ENCODE peak calls at places on chromosomes 12 and 14, in eight cellular contexts. N is neural progenitor cell, O is MM.1S, P is dorsolateral prefrontal cortex, H is heart left ventricle, Z is GM20000, F is colonic mucosa, R is HFFc6. X is an unnamed sample.

GRCh38 chr14:65237023-65237814 is 134.9 kb upstream of the MAX start:
- DNase-seq in Z (no peak), F (no peak), R (peak), O (no peak), H (no peak), N (no peak), P (no peak), X (no peak)

GRCh38 chr12:128228581-128228980 is 38.4 kb upstream of the TMEM132C start:
- DNase-seq in P (no peak), N (no peak), O (no peak), H (no peak), R (no peak), F (no peak), Z (no peak), X (no peak)

GRCh38 chr12:53777412-53777811 is 25.6 kb upstream of the CISTR start:
- DNase-seq in F (no peak), H (no peak), N (no peak), Z (no peak), P (no peak), R (no peak), O (no peak), X (no peak)

GRCh38 chr12:132488127-132489077 is 1.5 kb upstream of the FBRSL1 start:
- DNase-seq in H (peak), Z (no peak), N (peak), O (no peak), R (no peak), P (no peak), F (peak), X (no peak)

GRCh38 chr12:131087302-131087818 is 133.7 kb downstream of the ADGRD1 start:
- DNase-seq in F (no peak), O (no peak), H (peak), N (no peak), Z (no peak), R (no peak), P (peak), X (no peak)

GRCh38 chr14:73142216-73142615 is 5.9 kb downstream of the PSEN1 start:
- DNase-seq in P (no peak), R (no peak), F (no peak), H (no peak), Z (peak), N (no peak), O (peak), X (no peak)

GRCh38 chr12:57632898-57633825 is at the start of gene B4GALNT1:
- DNase-seq in P (peak), Z (peak), N (peak), O (peak), F (peak), R (peak), H (peak), X (peak)

GRCh38 chr12:121538699-121539061 is 42.1 kb downstream of the KDM2B start:
- DNase-seq in N (no peak), R (no peak), P (no peak), F (peak), H (peak), O (peak), Z (no peak), X (no peak)

GRCh38 chr14:61247935-61248334 is 33.2 kb downstream of the TMEM30B start:
- DNase-seq in H (no peak), P (no peak), O (no peak), N (no peak), F (no peak), Z (no peak), R (peak), X (no peak)

GRCh38 chr14:41549282-41549681 is 57.4 kb upstream of the LRFN5 start:
- DNase-seq in N (no peak), Z (no peak), H (no peak), P (no peak), F (no peak), O (no peak), R (no peak), X (no peak)

DNA sequence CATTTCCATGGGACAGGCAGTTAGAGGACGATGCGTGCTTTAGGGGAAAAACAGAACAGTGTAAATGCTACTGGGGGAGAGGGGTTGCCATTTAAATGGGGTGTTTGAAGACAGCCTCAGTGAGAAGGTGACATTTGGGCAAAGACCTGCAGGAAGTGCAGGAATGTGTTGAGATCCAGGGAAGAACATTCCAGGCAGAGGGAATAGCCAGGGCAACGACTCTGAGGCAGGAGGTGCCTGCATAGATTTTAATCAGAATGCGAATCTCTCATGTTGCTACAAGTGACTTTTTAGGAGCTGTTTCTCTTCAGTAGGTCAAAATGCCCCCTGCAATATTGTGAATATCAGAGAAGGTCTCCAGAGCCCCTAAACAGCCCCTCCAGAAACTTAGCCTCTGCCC is 7.6 kb upstream of the SCARB1 start:
- DNase-seq in F (no peak), R (no peak), H (no peak), P (no peak), N (no peak), Z (no peak), O (no peak), X (no peak)
- TF ChIP-seq CTCF in F (no peak), R (no peak), H (no peak), P (no peak), N (no peak), Z (no peak), O (no peak), X (no peak)

GRCh38 chr12:126139355-126139754 is 1074.1 kb downstream of the AACS start:
- DNase-seq in H (no peak), F (no peak), R (no peak), O (no peak), Z (no peak), P (no peak), N (no peak), X (no peak)
- TF ChIP-seq CTCF in H (no peak), F (no peak), R (peak), O (peak), Z (no peak), P (no peak), N (peak), X (peak)

DNA sequence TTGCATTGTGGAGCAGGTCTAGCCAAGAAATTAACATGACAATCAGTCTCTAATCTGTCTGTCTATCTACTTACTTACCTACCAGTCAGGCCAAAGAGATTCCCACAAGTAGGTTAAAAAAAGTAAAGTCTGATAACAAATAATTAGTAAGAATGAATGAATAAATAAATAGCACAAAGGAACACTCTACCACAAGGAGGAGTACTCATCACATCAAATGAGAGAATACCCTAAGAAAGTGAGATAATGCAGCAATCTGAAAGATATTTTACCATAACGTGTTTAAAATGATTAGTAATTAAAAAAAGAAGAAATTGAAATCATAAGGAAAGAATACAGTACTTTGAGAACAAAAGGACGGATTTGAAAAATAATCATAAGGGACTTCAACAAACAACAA is 187.2 kb downstream of the SYNE2 start:
- DNase-seq in Z (no peak), F (no peak), R (no peak), P (no peak), O (no peak), H (no peak), N (no peak), X (no peak)
- TF ChIP-seq CTCF in Z (no peak), F (no peak), R (peak), P (no peak), O (no peak), H (no peak), N (peak), X (no peak)

DNA sequence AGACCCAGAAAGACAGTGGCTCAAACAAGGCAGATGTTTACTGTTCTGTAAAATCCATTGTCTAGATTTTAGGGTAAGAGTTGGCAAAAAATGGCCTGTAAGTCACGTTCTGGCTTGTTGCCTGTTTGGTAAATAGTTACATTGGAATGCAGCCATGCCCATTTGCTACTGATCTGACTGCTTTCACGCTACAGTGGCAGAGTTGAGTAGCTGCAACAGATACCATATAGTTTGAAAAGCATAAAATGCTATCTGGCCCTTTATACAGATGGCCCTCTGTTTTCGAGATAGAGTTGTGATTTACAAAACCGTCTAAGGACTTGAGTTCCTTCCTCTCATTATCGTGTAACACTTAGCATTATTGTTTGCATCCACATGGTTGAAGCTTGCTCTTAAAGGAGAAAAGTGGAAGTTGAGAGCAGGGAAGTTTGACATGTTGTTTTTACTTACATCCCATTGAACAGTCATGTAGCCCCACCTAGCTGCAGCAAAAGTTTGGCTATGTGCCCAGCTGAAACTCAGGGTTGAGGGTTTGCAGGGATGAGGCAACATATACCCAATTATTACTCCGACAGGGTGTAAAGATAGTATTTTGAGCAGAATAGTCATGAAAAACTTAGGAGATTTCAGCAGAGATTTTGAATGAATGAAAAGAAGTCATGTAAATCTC is 11.3 kb upstream of the SCFD1 start:
- DNase-seq in R (peak), H (no peak), F (peak), Z (peak), P (no peak), O (no peak), N (no peak), X (no peak)
- TF ChIP-seq CTCF in R (peak), H (no peak), F (peak), Z (peak), P (peak), O (no peak), N (peak), X (no peak)

DNA sequence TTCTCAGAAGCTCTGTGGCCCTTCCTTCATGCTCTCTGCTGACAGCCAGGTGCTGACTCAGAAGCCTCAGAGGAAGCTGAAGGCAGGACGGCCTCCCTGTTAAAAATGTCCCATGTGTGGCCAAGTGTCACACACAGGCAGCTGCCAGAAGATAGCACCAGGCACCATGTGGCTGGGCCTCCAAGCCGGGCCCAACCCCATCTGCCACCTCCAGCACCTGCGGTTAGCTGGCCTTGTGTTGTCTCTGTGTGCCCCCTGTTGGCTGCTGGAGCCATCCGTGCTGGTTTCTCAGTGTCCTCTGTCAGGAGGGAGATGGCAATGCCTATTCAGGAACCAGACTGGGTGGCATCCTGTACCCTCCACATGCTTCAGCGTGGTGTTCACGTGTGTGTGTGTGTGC is 63.2 kb downstream of the TSPAN11 start:
- DNase-seq in Z (peak), P (no peak), R (peak), F (peak), N (peak), O (peak), H (no peak), X (peak)
- TF ChIP-seq CTCF in Z (no peak), P (no peak), R (peak), F (no peak), N (peak), O (peak), H (no peak), X (peak)

GRCh38 chr14:51977075-51977474 is 12.3 kb upstream of the RTRAF start:
- DNase-seq in F (no peak), Z (no peak), H (no peak), O (no peak), P (no peak), R (no peak), N (no peak), X (no peak)

GRCh38 chr14:51978566-51979398 is 10.6 kb upstream of the RTRAF start:
- DNase-seq in F (peak), Z (peak), R (peak), P (peak), O (peak), N (peak), H (peak), X (peak)

GRCh38 chr14:51981218-51981854 is 8.0 kb upstream of the RTRAF start:
- DNase-seq in O (no peak), H (no peak), N (no peak), F (no peak), P (no peak), R (no peak), Z (peak), X (no peak)

DNA sequence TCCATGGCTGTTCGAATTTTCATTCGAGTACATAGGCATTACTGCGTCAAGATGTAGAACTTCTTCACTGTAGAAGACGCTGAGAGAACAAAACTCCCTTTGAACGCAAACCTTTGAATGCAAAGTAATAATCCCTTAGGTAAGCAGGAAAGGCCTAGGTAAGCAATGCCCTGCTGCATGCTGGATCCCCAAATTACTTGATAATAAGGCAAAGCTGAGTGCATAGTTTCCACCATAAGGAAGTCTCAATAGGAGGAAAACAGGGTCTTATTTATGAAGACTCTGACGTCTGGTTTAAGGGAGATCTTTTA is 10.0 kb upstream of the RTRAF start:
- DNase-seq in O (no peak), N (no peak), R (no peak), F (no peak), Z (no peak), P (no peak), H (no peak), X (no peak)
- TF ChIP-seq CTCF in O (no peak), N (no peak), R (peak), F (peak), Z (no peak), P (no peak), H (no peak), X (peak)

GRCh38 chr14:82052778-82053177 is 519.1 kb upstream of the SEL1L start:
- DNase-seq in Z (no peak), P (no peak), O (no peak), R (no peak), H (no peak), N (no peak), F (no peak), X (no peak)
- TF ChIP-seq CTCF in Z (no peak), P (no peak), O (no peak), R (no peak), H (no peak), N (no peak), F (no peak), X (no peak)

GRCh38 chr12:49131051-49131972 is at the start of gene TUBA1B:
- DNase-seq in P (peak), O (peak), F (peak), R (peak), Z (peak), N (peak), H (peak), X (peak)
- TF ChIP-seq CTCF in P (no peak), O (no peak), F (no peak), R (no peak), Z (no peak), N (no peak), H (no peak), X (no peak)

GRCh38 chr14:39726563-39726962 is 294.3 kb upstream of the FBXO33 start:
- DNase-seq in N (no peak), R (no peak), F (no peak), P (no peak), Z (no peak), H (no peak), O (no peak), X (no peak)

GRCh38 chr14:39734306-39734705 is 302.1 kb upstream of the FBXO33 start:
- DNase-seq in Z (no peak), H (no peak), F (no peak), O (no peak), P (no peak), R (no peak), N (no peak), X (peak)

GRCh38 chr14:39733741-39734140 is 301.5 kb upstream of the FBXO33 start:
- DNase-seq in Z (no peak), O (no peak), N (no peak), H (no peak), R (no peak), P (no peak), F (no peak), X (no peak)

GRCh38 chr14:39731912-39732311 is 299.7 kb upstream of the FBXO33 start:
- DNase-seq in R (no peak), O (no peak), F (no peak), H (no peak), P (no peak), N (no peak), Z (no peak), X (no peak)
- TF ChIP-seq CTCF in R (peak), O (peak), F (no peak), H (no peak), P (no peak), N (peak), Z (no peak), X (no peak)

GRCh38 chr12:59318940-59319339 is 276.9 kb upstream of the SLC16A7 start:
- DNase-seq in H (no peak), P (no peak), Z (no peak), O (no peak), F (no peak), R (no peak), N (no peak), X (no peak)
- TF ChIP-seq CTCF in H (no peak), P (no peak), Z (no peak), O (no peak), F (no peak), R (no peak), N (no peak), X (no peak)

X was measured in nephron progenitor cell.